ENCODE peak calls at places on chromosomes 12 and 14, in five cellular contexts. K, R, S, C and E are unnamed samples.

GRCh38 chr12:52010152-52010622 is 3.4 kb downstream of the TAMALIN start:
- DNase-seq in K (peak), R (no peak), S (no peak), C (no peak), E (peak)

GRCh38 chr12:27367078-27367477 is 34.4 kb downstream of the BMAL2 start:
- DNase-seq in K (no peak), R (no peak), S (no peak), C (no peak), E (no peak)

GRCh38 chr12:4355843-4356327 is 23.6 kb downstream of the FGF23 start:
- DNase-seq in K (peak), R (peak), S (no peak), C (peak), E (peak)

GRCh38 chr14:36524874-36525745 is 5.1 kb upstream of the NKX2-1 start:
- DNase-seq in K (no peak), R (no peak), S (no peak), C (no peak), E (no peak)

GRCh38 chr12:51005671-51006070 is 20.5 kb downstream of the SLC11A2 start:
- DNase-seq in K (no peak), R (no peak), S (no peak), C (no peak), E (no peak)

GRCh38 chr12:29961231-29961630 is 177.5 kb upstream of the TMTC1 start:
- DNase-seq in K (peak), R (no peak), S (no peak), C (no peak), E (peak)

GRCh38 chr14:64772394-64772950 is 68.2 kb downstream of the PLEKHG3 start:
- DNase-seq in K (no peak), R (no peak), S (no peak), C (no peak), E (no peak)

GRCh38 chr14:90625445-90625844 is 190.8 kb downstream of the TTC7B start:
- DNase-seq in K (no peak), R (no peak), S (no peak), C (no peak), E (no peak)

GRCh38 chr14:99884834-99885648 is 91.8 kb downstream of the EML1 start:
- DNase-seq in K (peak), R (no peak), S (peak), C (peak), E (peak)

GRCh38 chr12:97801471-97802045 is 339.0 kb downstream of the RMST start:
- DNase-seq in K (no peak), R (no peak), S (no peak), C (no peak), E (no peak)

GRCh38 chr14:105500036-105500725 is 9.1 kb downstream of the TEDC1 start:
- DNase-seq in K (no peak), R (no peak), S (no peak), C (no peak), E (no peak)

GRCh38 chr12:132638541-132639408 is 20.2 kb downstream of the P2RX2 start:
- DNase-seq in K (peak), R (no peak), S (no peak), C (peak), E (peak)

GRCh38 chr12:29552324-29552927 is 54.9 kb upstream of the OVCH1 start:
- DNase-seq in K (peak), R (peak), S (peak), C (peak), E (peak)

GRCh38 chr12:53052419-53053222 is 2.8 kb downstream of the TNS2 start:
- DNase-seq in K (peak), R (no peak), S (no peak), C (no peak), E (peak)

GRCh38 chr14:77099425-77100167 is 1.5 kb downstream of the CIPC start:
- DNase-seq in K (peak), R (no peak), S (no peak), C (no peak), E (peak)

GRCh38 chr12:113525066-113525465 is 53.4 kb upstream of the LHX5 start:
- DNase-seq in K (no peak), R (no peak), S (no peak), C (no peak), E (no peak)

GRCh38 chr14:99081156-99081765 is 190.7 kb downstream of the BCL11B start:
- DNase-seq in K (no peak), R (no peak), S (no peak), C (no peak), E (no peak)

GRCh38 chr14:24921903-24922302 is 128.0 kb downstream of the STXBP6 start:
- DNase-seq in K (peak), R (no peak), S (no peak), C (no peak), E (peak)

GRCh38 chr12:15716566-15716965 is 72.6 kb downstream of the EPS8 start:
- DNase-seq in K (no peak), R (no peak), S (no peak), C (no peak), E (no peak)

GRCh38 chr14:50875359-50876090 is 3.7 kb downstream of the ABHD12B start:
- DNase-seq in K (peak), R (peak), S (peak), C (peak), E (peak)

GRCh38 chr12:126493366-126494108 is 1428.3 kb downstream of the AACS start:
- DNase-seq in K (peak), R (no peak), S (no peak), C (no peak), E (no peak)

GRCh38 chr14:61026523-61026922 is 45.5 kb downstream of the SLC38A6 start:
- DNase-seq in K (no peak), R (no peak), S (no peak), C (no peak), E (no peak)

GRCh38 chr12:122874081-122874480 is 21.8 kb downstream of the VPS37B start:
- DNase-seq in K (no peak), R (no peak), S (peak), C (no peak), E (no peak)

GRCh38 chr12:113099364-113099763 is 36.2 kb downstream of the RASAL1 start:
- DNase-seq in K (no peak), R (no peak), S (no peak), C (no peak), E (no peak)